ENCODE peak calls at places on chromosomes 3 and 15, in four cellular contexts. One of them, this sample, is unnamed.

GRCh38 chr3:8307545-8308110 is 194.0 kb upstream of the LMCD1 start:
- DNase-seq in A549: no peak
- DNase-seq in HepG2: no peak
- DNase-seq in K562: no peak
- DNase-seq in this sample: no peak

GRCh38 chr3:111570404-111571030 is 24.6 kb downstream of the ZBED2 start:
- DNase-seq in A549: no peak
- DNase-seq in HepG2: no peak
- DNase-seq in K562: no peak
- DNase-seq in this sample: no peak

GRCh38 chr3:114290911-114291901 is 2.6 kb upstream of the TIGIT start:
- DNase-seq in A549: peak
- DNase-seq in HepG2: peak
- DNase-seq in K562: peak
- DNase-seq in this sample: peak

GRCh38 chr15:79117442-79118204 is 27.0 kb upstream of the RASGRF1 start:
- DNase-seq in A549: no peak
- DNase-seq in HepG2: no peak
- DNase-seq in K562: no peak
- DNase-seq in this sample: no peak

GRCh38 chr15:42707068-42707467 is 29.9 kb downstream of the CDAN1 start:
- DNase-seq in A549: peak
- DNase-seq in HepG2: no peak
- DNase-seq in K562: no peak
- DNase-seq in this sample: no peak

GRCh38 chr3:124230928-124231456 is 239.1 kb upstream of the ROPN1 start:
- DNase-seq in A549: no peak
- DNase-seq in HepG2: no peak
- DNase-seq in K562: no peak
- DNase-seq in this sample: no peak

GRCh38 chr3:61239871-61240270 is 11.4 kb downstream of the FHIT start:
- DNase-seq in A549: no peak
- DNase-seq in HepG2: no peak
- DNase-seq in K562: no peak
- DNase-seq in this sample: no peak

GRCh38 chr15:71889385-71889784 is 79.0 kb downstream of the NR2E3 start:
- DNase-seq in A549: no peak
- DNase-seq in HepG2: no peak
- DNase-seq in K562: no peak
- DNase-seq in this sample: no peak

GRCh38 chr15:50764331-50765201 is 940 bp downstream of the SPPL2A start:
- DNase-seq in A549: no peak
- DNase-seq in HepG2: no peak
- DNase-seq in K562: peak
- DNase-seq in this sample: no peak

GRCh38 chr3:71062920-71063767 is 520.4 kb downstream of the FOXP1 start:
- DNase-seq in A549: no peak
- DNase-seq in HepG2: no peak
- DNase-seq in K562: peak
- DNase-seq in this sample: no peak

GRCh38 chr3:71061581-71061980 is 521.9 kb downstream of the FOXP1 start:
- DNase-seq in A549: no peak
- DNase-seq in HepG2: no peak
- DNase-seq in K562: no peak
- DNase-seq in this sample: no peak

GRCh38 chr3:71063768-71064287 is 519.7 kb downstream of the FOXP1 start:
- DNase-seq in A549: no peak
- DNase-seq in HepG2: peak
- DNase-seq in K562: peak
- DNase-seq in this sample: peak

GRCh38 chr3:71061037-71061436 is 522.5 kb downstream of the FOXP1 start:
- DNase-seq in A549: no peak
- DNase-seq in HepG2: no peak
- DNase-seq in K562: no peak
- DNase-seq in this sample: no peak

DNA sequence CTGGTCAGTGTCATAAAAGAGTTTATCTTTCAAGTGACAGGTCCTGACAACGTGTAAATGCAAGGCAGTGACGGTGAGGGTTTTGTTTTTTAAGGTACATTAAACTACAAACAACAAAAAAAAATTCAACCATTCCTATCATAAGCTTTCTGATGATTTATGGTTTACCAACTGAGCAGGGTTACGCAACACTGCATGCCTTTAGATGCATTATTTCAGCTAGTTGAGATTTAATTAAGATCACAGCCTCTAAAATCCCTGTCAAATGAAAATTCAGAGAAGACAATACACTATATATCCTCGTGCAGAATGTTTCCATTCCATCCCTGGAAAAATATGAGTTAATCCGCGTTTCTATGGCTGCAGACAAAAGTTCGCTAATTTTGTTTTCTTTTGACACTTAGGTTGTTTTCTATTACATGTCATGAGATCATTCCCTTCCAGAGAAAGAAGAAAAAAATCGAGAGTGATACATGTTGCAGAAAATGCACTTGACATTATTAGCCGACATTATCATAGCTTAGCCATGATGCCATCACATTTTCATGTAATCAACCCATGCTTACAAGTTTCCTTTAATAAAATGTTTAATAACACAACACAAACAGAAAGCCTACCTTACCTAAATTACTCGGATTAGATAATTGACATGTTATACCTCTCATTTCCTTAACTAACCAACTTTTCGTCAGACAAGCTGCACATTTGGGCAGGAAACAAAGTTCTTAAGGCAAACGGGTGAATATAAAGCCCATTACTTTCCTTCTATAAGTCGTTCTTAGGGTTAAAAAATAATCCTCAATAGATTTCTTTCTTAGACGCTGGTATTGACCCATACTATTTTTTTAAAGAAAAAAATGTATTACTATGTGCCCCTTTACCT is 521.2 kb downstream of the FOXP1 start:
- DNase-seq in A549: no peak
- DNase-seq in HepG2: no peak
- DNase-seq in K562: no peak
- DNase-seq in this sample: no peak
- TF ChIP-seq HMGXB4 in A549: no peak
- TF ChIP-seq HMGXB4 in HepG2: no peak
- TF ChIP-seq HMGXB4 in K562: no peak
- TF ChIP-seq HMGXB4 in this sample: no peak

GRCh38 chr3:43148033-43148432 is 42.2 kb upstream of the POMGNT2 start:
- DNase-seq in A549: no peak
- DNase-seq in HepG2: peak
- DNase-seq in K562: no peak
- DNase-seq in this sample: no peak

GRCh38 chr3:43142472-43142871 is 36.6 kb upstream of the POMGNT2 start:
- DNase-seq in A549: no peak
- DNase-seq in HepG2: peak
- DNase-seq in K562: no peak
- DNase-seq in this sample: no peak

GRCh38 chr3:43146599-43146998 is 40.7 kb upstream of the POMGNT2 start:
- DNase-seq in A549: no peak
- DNase-seq in HepG2: no peak
- DNase-seq in K562: no peak
- DNase-seq in this sample: no peak

GRCh38 chr3:43144811-43145490 is 39.1 kb upstream of the POMGNT2 start:
- DNase-seq in A549: no peak
- DNase-seq in HepG2: no peak
- DNase-seq in K562: peak
- DNase-seq in this sample: no peak
- TF ChIP-seq HMGXB4 in A549: no peak
- TF ChIP-seq HMGXB4 in HepG2: no peak
- TF ChIP-seq HMGXB4 in K562: no peak
- TF ChIP-seq HMGXB4 in this sample: no peak

GRCh38 chr3:146223401-146224373 is 27.2 kb downstream of the PLSCR4 start:
- DNase-seq in A549: peak
- DNase-seq in HepG2: peak
- DNase-seq in K562: no peak
- DNase-seq in this sample: no peak

GRCh38 chr3:146222204-146223046 is 28.5 kb downstream of the PLSCR4 start:
- DNase-seq in A549: peak
- DNase-seq in HepG2: peak
- DNase-seq in K562: peak
- DNase-seq in this sample: peak

GRCh38 chr3:146227486-146227885 is 23.4 kb downstream of the PLSCR4 start:
- DNase-seq in A549: no peak
- DNase-seq in HepG2: no peak
- DNase-seq in K562: no peak
- DNase-seq in this sample: no peak
- TF ChIP-seq HMGXB4 in A549: no peak
- TF ChIP-seq HMGXB4 in HepG2: no peak
- TF ChIP-seq HMGXB4 in K562: no peak
- TF ChIP-seq HMGXB4 in this sample: no peak

DNA sequence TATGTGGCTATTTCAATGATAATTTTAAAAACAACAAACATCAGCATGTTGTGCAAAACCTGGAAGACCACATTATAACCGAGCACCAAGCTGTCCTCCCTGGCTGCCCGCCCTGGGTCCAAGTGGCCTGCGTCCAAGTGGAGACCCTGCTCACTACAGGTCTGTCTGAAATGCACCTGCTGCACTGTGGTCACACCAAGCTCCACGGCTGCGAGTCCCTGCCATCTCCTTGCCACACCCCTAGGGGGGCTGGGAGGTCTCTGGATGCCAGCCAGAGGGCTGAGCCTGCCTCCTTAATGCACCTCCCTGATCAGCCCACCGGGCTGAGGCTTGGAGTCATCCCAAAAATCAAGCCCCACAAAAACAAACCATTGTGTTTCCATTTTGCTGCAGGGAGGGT is 187.1 kb downstream of the MEGF11 start:
- DNase-seq in A549: no peak
- DNase-seq in HepG2: no peak
- DNase-seq in K562: no peak
- DNase-seq in this sample: no peak
- TF ChIP-seq HMGXB4 in A549: no peak
- TF ChIP-seq HMGXB4 in HepG2: no peak
- TF ChIP-seq HMGXB4 in K562: no peak
- TF ChIP-seq HMGXB4 in this sample: no peak

GRCh38 chr3:46492890-46493547 is 4.8 kb upstream of the RTP3 start:
- DNase-seq in A549: no peak
- DNase-seq in HepG2: no peak
- DNase-seq in K562: peak
- DNase-seq in this sample: no peak

GRCh38 chr3:46489875-46490274 is 7.9 kb upstream of the RTP3 start:
- DNase-seq in A549: no peak
- DNase-seq in HepG2: no peak
- DNase-seq in K562: no peak
- DNase-seq in this sample: no peak

GRCh38 chr3:46490338-46491084 is 7.3 kb upstream of the RTP3 start:
- DNase-seq in A549: no peak
- DNase-seq in HepG2: no peak
- DNase-seq in K562: no peak
- DNase-seq in this sample: no peak

GRCh38 chr3:46489406-46489805 is 8.4 kb upstream of the RTP3 start:
- DNase-seq in A549: no peak
- DNase-seq in HepG2: no peak
- DNase-seq in K562: no peak
- DNase-seq in this sample: no peak

DNA sequence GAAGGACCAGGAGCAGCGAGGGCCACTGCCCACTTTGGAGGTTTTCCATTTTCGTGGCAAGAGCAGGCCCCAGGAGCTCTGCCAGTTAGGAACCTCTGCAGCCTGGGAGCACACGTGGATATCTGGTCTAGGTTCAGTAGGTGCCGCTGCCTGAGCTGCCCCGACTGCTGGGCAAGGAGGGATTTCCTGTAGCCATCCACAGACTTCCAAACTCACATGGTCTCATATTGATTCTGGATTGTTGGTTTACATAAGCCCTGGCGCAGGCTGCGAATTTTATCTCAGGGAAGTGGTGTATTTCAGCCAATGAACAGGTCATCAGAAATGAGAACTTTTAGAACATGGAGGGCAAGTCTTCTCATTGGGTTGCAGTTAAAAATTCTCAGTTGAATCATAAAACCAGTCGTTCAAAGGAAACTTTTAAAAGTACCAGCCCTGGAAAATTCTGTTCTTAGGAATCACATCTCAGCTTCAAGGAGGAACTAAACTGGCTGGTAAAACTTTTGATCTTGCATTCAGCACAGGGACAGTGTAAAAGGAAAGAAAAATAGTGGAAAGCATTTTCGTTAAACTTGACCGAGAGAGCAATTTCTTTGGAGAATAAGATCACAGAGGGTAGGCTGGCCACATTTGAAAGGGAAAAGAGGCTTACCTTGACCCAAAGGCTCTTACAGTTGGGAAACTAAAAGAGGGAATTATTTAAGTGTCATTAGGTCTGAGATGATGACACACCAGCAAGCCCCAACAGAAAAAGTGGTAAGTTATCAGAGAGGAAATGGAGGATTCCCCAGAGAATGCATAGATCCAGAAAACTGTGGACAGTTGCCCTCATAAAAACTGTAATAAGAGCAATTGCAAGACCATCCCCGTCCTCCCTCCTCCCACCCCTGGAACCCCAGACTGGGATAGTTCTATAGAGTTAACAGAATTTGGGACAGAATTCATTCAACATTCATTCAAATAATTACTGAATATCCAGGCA is 6.4 kb upstream of the RTP3 start:
- DNase-seq in A549: no peak
- DNase-seq in HepG2: no peak
- DNase-seq in K562: no peak
- DNase-seq in this sample: no peak
- TF ChIP-seq HMGXB4 in A549: no peak
- TF ChIP-seq HMGXB4 in HepG2: no peak
- TF ChIP-seq HMGXB4 in K562: no peak
- TF ChIP-seq HMGXB4 in this sample: no peak

DNA sequence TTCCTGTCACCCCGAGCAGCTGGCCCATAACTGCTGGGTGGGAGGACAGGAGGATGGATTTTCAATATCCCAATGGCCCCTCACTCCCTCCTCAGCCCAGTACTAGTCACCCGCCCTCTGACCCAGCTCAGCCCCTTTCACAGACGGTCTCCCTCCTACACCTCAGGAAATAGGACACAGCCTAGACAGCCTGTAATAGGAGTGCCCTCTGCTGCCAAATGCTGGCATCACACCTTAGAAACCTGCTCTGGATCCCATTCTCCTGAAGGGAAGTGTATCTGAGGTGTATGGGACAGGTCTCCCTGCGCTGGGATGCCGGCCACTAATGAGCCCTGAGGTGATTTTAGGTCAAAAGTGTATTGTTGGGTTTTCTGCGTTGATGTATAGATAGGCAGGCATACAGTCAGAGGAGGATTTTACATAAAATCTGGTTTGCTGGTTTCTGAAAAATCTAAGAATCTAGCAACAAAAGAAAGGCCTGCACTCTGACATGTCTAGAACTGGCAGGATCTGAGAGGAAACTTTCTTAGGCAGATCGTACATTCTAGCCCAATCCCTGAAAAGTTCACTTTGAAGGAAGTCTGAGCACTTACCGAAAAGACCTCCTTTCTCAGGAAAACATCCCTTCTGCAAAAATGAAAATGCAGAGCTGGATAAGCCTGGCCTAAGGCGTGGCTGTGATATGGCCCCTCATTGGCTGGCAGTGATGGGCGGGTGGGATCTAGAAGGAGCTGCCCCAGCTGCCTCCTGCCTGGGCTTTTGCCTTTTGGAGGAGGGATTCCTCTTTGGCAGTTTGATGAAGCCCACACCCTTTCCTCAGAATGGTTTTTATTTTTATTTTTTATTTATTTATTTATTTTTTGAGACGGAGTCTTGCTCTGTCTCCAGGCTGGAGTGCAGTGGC is 3.7 kb upstream of the DZIP1L start:
- DNase-seq in A549: peak
- DNase-seq in HepG2: peak
- DNase-seq in K562: peak
- DNase-seq in this sample: peak
- TF ChIP-seq HMGXB4 in A549: no peak
- TF ChIP-seq HMGXB4 in HepG2: no peak
- TF ChIP-seq HMGXB4 in K562: no peak
- TF ChIP-seq HMGXB4 in this sample: no peak